ENCODE peak calls at places on chromosomes 12 and 14, in five cellular contexts. One of them, this sample, is unnamed. For H3K4me1, the result is how much of the 10 kb centered on the place peaks cover.

GRCh38 chr12:96073346-96074336 is 38.3 kb upstream of the LTA4H start:
- DNase-seq in upper lobe of right lung: no peak
- DNase-seq in gastrocnemius medialis: no peak
- DNase-seq in right cardiac atrium: no peak
- DNase-seq in mesendoderm: peak
- DNase-seq in this sample: no peak

GRCh38 chr12:58888131-58888783 is 32.0 kb downstream of the LRIG3 start:
- DNase-seq in upper lobe of right lung: no peak
- DNase-seq in gastrocnemius medialis: no peak
- DNase-seq in right cardiac atrium: peak
- DNase-seq in mesendoderm: no peak
- DNase-seq in this sample: no peak

GRCh38 chr12:53518381-53518780 is 11.1 kb upstream of the NPFF start:
- DNase-seq in upper lobe of right lung: no peak
- DNase-seq in gastrocnemius medialis: no peak
- DNase-seq in right cardiac atrium: no peak
- DNase-seq in mesendoderm: no peak
- DNase-seq in this sample: no peak

GRCh38 chr12:43336962-43337555 is 214.9 kb downstream of the ADAMTS20 start:
- DNase-seq in upper lobe of right lung: no peak
- DNase-seq in gastrocnemius medialis: no peak
- DNase-seq in right cardiac atrium: no peak
- DNase-seq in mesendoderm: peak
- DNase-seq in this sample: no peak

GRCh38 chr12:15706010-15706676 is 83.0 kb downstream of the EPS8 start:
- DNase-seq in upper lobe of right lung: no peak
- DNase-seq in gastrocnemius medialis: no peak
- DNase-seq in right cardiac atrium: peak
- DNase-seq in mesendoderm: peak
- DNase-seq in this sample: no peak

GRCh38 chr12:68617160-68617926 is 6.6 kb downstream of the RAP1B start:
- DNase-seq in upper lobe of right lung: no peak
- DNase-seq in gastrocnemius medialis: no peak
- DNase-seq in right cardiac atrium: no peak
- DNase-seq in mesendoderm: peak
- DNase-seq in this sample: no peak

GRCh38 chr12:6460751-6461371 is 9.0 kb downstream of the TAPBPL start:
- DNase-seq in upper lobe of right lung: no peak
- DNase-seq in gastrocnemius medialis: no peak
- DNase-seq in right cardiac atrium: no peak
- DNase-seq in mesendoderm: no peak
- DNase-seq in this sample: no peak

GRCh38 chr12:65449400-65449799 is 170.9 kb downstream of the MSRB3 start:
- DNase-seq in upper lobe of right lung: no peak
- DNase-seq in gastrocnemius medialis: no peak
- DNase-seq in right cardiac atrium: no peak
- DNase-seq in mesendoderm: no peak
- DNase-seq in this sample: no peak

GRCh38 chr14:50677527-50678063 is 9.5 kb upstream of the SAV1 start:
- DNase-seq in upper lobe of right lung: no peak
- DNase-seq in gastrocnemius medialis: no peak
- DNase-seq in right cardiac atrium: no peak
- DNase-seq in mesendoderm: peak
- DNase-seq in this sample: no peak

GRCh38 chr12:13114251-13115052 is 11.0 kb upstream of the GSG1 start:
- DNase-seq in upper lobe of right lung: no peak
- DNase-seq in gastrocnemius medialis: no peak
- DNase-seq in right cardiac atrium: peak
- DNase-seq in mesendoderm: peak
- DNase-seq in this sample: no peak

GRCh38 chr12:1162083-1162760 is 171.2 kb downstream of the ERC1 start:
- DNase-seq in upper lobe of right lung: no peak
- DNase-seq in gastrocnemius medialis: no peak
- DNase-seq in right cardiac atrium: no peak
- DNase-seq in mesendoderm: no peak
- DNase-seq in this sample: no peak

GRCh38 chr12:131141483-131141882 is 187.8 kb downstream of the ADGRD1 start:
- DNase-seq in upper lobe of right lung: no peak
- DNase-seq in gastrocnemius medialis: no peak
- DNase-seq in right cardiac atrium: no peak
- DNase-seq in mesendoderm: no peak
- DNase-seq in this sample: no peak

GRCh38 chr12:105400227-105400626 is 69.7 kb downstream of the C12orf75 start:
- DNase-seq in upper lobe of right lung: no peak
- DNase-seq in gastrocnemius medialis: no peak
- DNase-seq in right cardiac atrium: no peak
- DNase-seq in mesendoderm: no peak
- DNase-seq in this sample: no peak

GRCh38 chr14:89227490-89227834 is 189.6 kb downstream of the FOXN3 start:
- DNase-seq in upper lobe of right lung: no peak
- DNase-seq in gastrocnemius medialis: no peak
- DNase-seq in right cardiac atrium: no peak
- DNase-seq in mesendoderm: no peak
- DNase-seq in this sample: no peak

GRCh38 chr12:118436986-118437385 is 60.6 kb downstream of the SUDS3 start:
- DNase-seq in upper lobe of right lung: no peak
- DNase-seq in gastrocnemius medialis: no peak
- DNase-seq in right cardiac atrium: no peak
- DNase-seq in mesendoderm: no peak
- DNase-seq in this sample: no peak

GRCh38 chr14:79581912-79582576 is 629.3 kb downstream of the DIO2 start:
- DNase-seq in upper lobe of right lung: no peak
- DNase-seq in gastrocnemius medialis: no peak
- DNase-seq in right cardiac atrium: no peak
- DNase-seq in mesendoderm: peak
- DNase-seq in this sample: no peak

GRCh38 chr12:70892593-70892992 is 27.9 kb downstream of the PTPRR start:
- DNase-seq in upper lobe of right lung: no peak
- DNase-seq in gastrocnemius medialis: no peak
- DNase-seq in right cardiac atrium: no peak
- DNase-seq in mesendoderm: no peak
- DNase-seq in this sample: no peak

GRCh38 chr14:98704441-98704840 is 567.6 kb downstream of the BCL11B start:
- DNase-seq in upper lobe of right lung: no peak
- DNase-seq in gastrocnemius medialis: no peak
- DNase-seq in right cardiac atrium: no peak
- DNase-seq in mesendoderm: peak
- DNase-seq in this sample: no peak

GRCh38 chr12:50579757-50580267 is 75.0 kb downstream of the DIP2B start:
- DNase-seq in upper lobe of right lung: no peak
- DNase-seq in gastrocnemius medialis: no peak
- DNase-seq in right cardiac atrium: no peak
- DNase-seq in mesendoderm: no peak
- DNase-seq in this sample: no peak

GRCh38 chr14:68247867-68248266 is 428.3 kb downstream of the RAD51B start:
- DNase-seq in upper lobe of right lung: no peak
- DNase-seq in gastrocnemius medialis: peak
- DNase-seq in right cardiac atrium: peak
- DNase-seq in mesendoderm: no peak
- DNase-seq in this sample: no peak

GRCh38 chr12:44616385-44616784 is 259.7 kb downstream of the NELL2 start:
- DNase-seq in upper lobe of right lung: no peak
- DNase-seq in gastrocnemius medialis: no peak
- DNase-seq in right cardiac atrium: no peak
- DNase-seq in mesendoderm: no peak
- DNase-seq in this sample: no peak

GRCh38 chr12:63900922-63901793 is 56.7 kb downstream of the SRGAP1 start:
- DNase-seq in upper lobe of right lung: no peak
- DNase-seq in gastrocnemius medialis: no peak
- DNase-seq in right cardiac atrium: no peak
- DNase-seq in mesendoderm: no peak
- DNase-seq in this sample: no peak

GRCh38 chr12:66537866-66538265 is 141.0 kb downstream of the GRIP1 start:
- DNase-seq in upper lobe of right lung: no peak
- DNase-seq in gastrocnemius medialis: no peak
- DNase-seq in right cardiac atrium: no peak
- DNase-seq in mesendoderm: peak
- DNase-seq in this sample: no peak

GRCh38 chr12:69739287-69740191 is 879 bp downstream of the RAB3IP start:
- DNase-seq in upper lobe of right lung: peak
- DNase-seq in gastrocnemius medialis: peak
- DNase-seq in right cardiac atrium: peak
- DNase-seq in mesendoderm: peak
- DNase-seq in this sample: peak

GRCh38 chr12:58833844-58834243 is 86.5 kb downstream of the LRIG3 start:
- DNase-seq in upper lobe of right lung: no peak
- DNase-seq in gastrocnemius medialis: no peak
- DNase-seq in right cardiac atrium: no peak
- DNase-seq in mesendoderm: no peak
- DNase-seq in this sample: no peak

GRCh38 chr12:122064780-122065588 is 13.6 kb upstream of the MLXIP start:
- DNase-seq in upper lobe of right lung: no peak
- DNase-seq in gastrocnemius medialis: no peak
- DNase-seq in right cardiac atrium: peak
- DNase-seq in mesendoderm: peak
- DNase-seq in this sample: no peak

GRCh38 chr12:122064034-122064777 is 14.3 kb upstream of the MLXIP start:
- DNase-seq in upper lobe of right lung: peak
- DNase-seq in gastrocnemius medialis: peak
- DNase-seq in right cardiac atrium: peak
- DNase-seq in mesendoderm: peak
- DNase-seq in this sample: no peak

GRCh38 chr12:122063691-122064033 is 14.9 kb upstream of the MLXIP start:
- DNase-seq in upper lobe of right lung: no peak
- DNase-seq in gastrocnemius medialis: no peak
- DNase-seq in right cardiac atrium: peak
- DNase-seq in mesendoderm: no peak
- DNase-seq in this sample: no peak

GRCh38 chr12:122067966-122068365 is 10.6 kb upstream of the MLXIP start:
- DNase-seq in upper lobe of right lung: no peak
- DNase-seq in gastrocnemius medialis: no peak
- DNase-seq in right cardiac atrium: peak
- DNase-seq in mesendoderm: no peak
- DNase-seq in this sample: no peak

GRCh38 chr12:122067548-122067947 is 11.0 kb upstream of the MLXIP start:
- DNase-seq in upper lobe of right lung: no peak
- DNase-seq in gastrocnemius medialis: no peak
- DNase-seq in right cardiac atrium: no peak
- DNase-seq in mesendoderm: no peak
- DNase-seq in this sample: no peak
- H3K4me1 ChIP-seq in upper lobe of right lung: under half
- H3K4me1 ChIP-seq in gastrocnemius medialis: under half
- H3K4me1 ChIP-seq in right cardiac atrium: under half
- H3K4me1 ChIP-seq in mesendoderm: under half
- H3K4me1 ChIP-seq in this sample: under half

GRCh38 chr12:107415834-107416233 is 269.8 kb upstream of the PWP1 start:
- DNase-seq in upper lobe of right lung: no peak
- DNase-seq in gastrocnemius medialis: no peak
- DNase-seq in right cardiac atrium: no peak
- DNase-seq in mesendoderm: no peak
- DNase-seq in this sample: no peak
- H3K27ac ChIP-seq in upper lobe of right lung: no peak
- H3K27ac ChIP-seq in gastrocnemius medialis: no peak
- H3K27ac ChIP-seq in right cardiac atrium: no peak
- H3K27ac ChIP-seq in mesendoderm: no peak
- H3K27ac ChIP-seq in this sample: no peak

GRCh38 chr14:51862839-51863235 is 2.4 kb downstream of the GNG2 start:
- DNase-seq in upper lobe of right lung: no peak
- DNase-seq in gastrocnemius medialis: no peak
- DNase-seq in right cardiac atrium: no peak
- DNase-seq in mesendoderm: no peak
- DNase-seq in this sample: no peak

GRCh38 chr14:51865953-51866747 is 5.7 kb downstream of the GNG2 start:
- DNase-seq in upper lobe of right lung: no peak
- DNase-seq in gastrocnemius medialis: no peak
- DNase-seq in right cardiac atrium: no peak
- DNase-seq in mesendoderm: peak
- DNase-seq in this sample: peak

GRCh38 chr14:51859136-51859535 is 1.3 kb upstream of the GNG2 start:
- DNase-seq in upper lobe of right lung: no peak
- DNase-seq in gastrocnemius medialis: no peak
- DNase-seq in right cardiac atrium: no peak
- DNase-seq in mesendoderm: peak
- DNase-seq in this sample: no peak

GRCh38 chr14:51860836-51861583 is 598 bp downstream of the GNG2 start:
- DNase-seq in upper lobe of right lung: no peak
- DNase-seq in gastrocnemius medialis: no peak
- DNase-seq in right cardiac atrium: no peak
- DNase-seq in mesendoderm: peak
- DNase-seq in this sample: no peak

DNA sequence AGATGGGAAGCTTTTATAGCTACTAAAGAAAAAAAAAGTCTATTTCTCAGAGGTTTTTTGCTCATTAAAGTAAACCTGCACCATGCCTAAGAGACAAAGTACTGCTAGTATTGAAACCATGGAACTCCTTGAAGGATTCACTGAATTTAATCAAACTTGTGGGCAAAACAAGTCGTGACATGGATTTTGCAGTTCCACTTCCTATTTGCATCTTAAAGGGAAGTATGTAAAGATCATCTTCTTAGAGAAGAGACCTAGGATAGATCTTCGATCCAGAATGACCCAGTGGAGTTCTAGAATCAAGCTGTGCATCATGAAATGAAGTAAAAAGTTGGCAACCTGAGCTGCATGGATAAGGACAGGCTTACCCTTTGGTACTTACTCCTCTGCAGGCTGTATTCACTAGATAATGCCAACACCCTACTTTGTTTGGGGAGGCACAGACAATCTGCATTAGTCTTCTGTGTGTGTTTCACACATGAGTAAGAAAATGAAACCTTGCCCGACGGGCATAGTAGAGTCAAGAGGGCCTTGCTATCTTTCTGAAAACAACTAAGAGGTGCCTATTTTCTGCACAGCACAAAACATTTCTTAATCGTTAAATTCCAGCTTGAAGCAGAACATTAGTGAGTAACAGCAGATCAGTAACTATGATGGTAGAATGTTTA is 1.9 kb downstream of the GNG2 start:
- DNase-seq in upper lobe of right lung: no peak
- DNase-seq in gastrocnemius medialis: no peak
- DNase-seq in right cardiac atrium: no peak
- DNase-seq in mesendoderm: no peak
- DNase-seq in this sample: no peak
- H3K4me3 ChIP-seq in upper lobe of right lung: peak
- H3K4me3 ChIP-seq in gastrocnemius medialis: no peak
- H3K4me3 ChIP-seq in right cardiac atrium: peak
- H3K4me3 ChIP-seq in mesendoderm: no peak
- H3K4me3 ChIP-seq in this sample: peak

DNA sequence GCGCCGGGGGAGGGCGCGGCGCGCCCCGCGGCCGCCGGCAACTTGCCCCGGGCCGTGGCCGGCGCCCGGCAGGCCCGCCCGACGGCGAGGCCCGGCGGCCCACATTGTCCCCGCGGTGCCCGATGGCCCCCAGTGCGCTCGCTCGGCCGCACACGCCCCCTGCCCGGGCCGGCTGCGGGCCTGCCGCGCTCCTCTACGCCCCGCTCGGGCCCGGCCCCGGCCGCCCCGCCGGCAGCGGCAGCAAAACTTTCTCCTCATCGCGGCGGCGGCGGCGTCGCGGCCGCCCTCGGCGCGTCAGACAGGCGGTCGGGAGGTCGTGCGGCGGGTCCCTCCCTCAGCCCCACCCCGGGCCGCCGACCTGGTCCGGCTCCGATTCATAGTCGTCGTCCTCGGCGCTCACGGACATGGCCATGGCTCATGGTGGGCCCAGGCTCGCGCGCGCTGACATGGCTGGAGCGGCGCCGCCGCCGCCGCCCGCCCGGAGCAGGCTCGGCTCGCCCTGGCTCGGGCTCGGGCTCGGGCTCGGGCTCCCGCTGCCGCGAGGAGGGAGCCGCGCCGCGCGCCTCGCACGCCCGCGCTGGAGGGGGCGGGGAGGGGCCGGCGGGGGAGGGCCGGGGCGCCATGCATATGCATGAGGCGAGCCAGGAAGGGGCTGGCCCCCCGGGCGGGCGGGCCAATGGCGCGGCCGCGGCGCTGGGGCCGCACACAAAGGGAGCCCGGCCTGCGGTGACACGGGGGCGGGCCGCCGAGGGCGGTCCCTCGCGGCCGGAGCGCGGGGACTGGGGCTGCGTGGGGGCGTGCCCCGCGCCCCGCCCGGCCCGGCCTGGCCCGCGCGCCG is 67.1 kb downstream of the RNF34 start:
- DNase-seq in upper lobe of right lung: peak
- DNase-seq in gastrocnemius medialis: peak
- DNase-seq in right cardiac atrium: peak
- DNase-seq in mesendoderm: peak
- DNase-seq in this sample: peak
- H3K4me1 ChIP-seq in upper lobe of right lung: under half
- H3K4me1 ChIP-seq in gastrocnemius medialis: under half
- H3K4me1 ChIP-seq in right cardiac atrium: under half
- H3K4me1 ChIP-seq in mesendoderm: under half
- H3K4me1 ChIP-seq in this sample: under half

This sample was measured in CD4-positive, CD25-positive, alpha-beta regulatory T cell.